ENCODE peak calls at places on chromosome 22, in five cellular contexts. B is IMR-90, G is mesendoderm, L is neuronal stem cell, Z is H9. J is an unnamed sample.

GRCh38 chr22:20965104-20965887 is 1.8 kb upstream of the AIFM3 start:
- DNase-seq in G (no peak), B (no peak), L (no peak), Z (no peak), J (no peak)

GRCh38 chr22:40300884-40301672 is 45.2 kb upstream of the ADSL start:
- DNase-seq in L (no peak), B (no peak), G (no peak), Z (no peak), J (no peak)

GRCh38 chr22:47161631-47162030 is 399.2 kb downstream of the TBC1D22A start:
- DNase-seq in L (no peak), Z (no peak), G (no peak), B (no peak), J (no peak)

GRCh38 chr22:31872209-31872608 is 72.1 kb upstream of the YWHAH start:
- DNase-seq in L (no peak), B (no peak), Z (peak), G (peak), J (peak)

GRCh38 chr22:46758867-46759290 is 3.6 kb upstream of the TBC1D22A start:
- DNase-seq in L (peak), B (peak), Z (peak), G (peak), J (peak)

GRCh38 chr22:44685384-44686056 is 16.5 kb upstream of the PRR5 start:
- DNase-seq in L (no peak), B (peak), Z (peak), G (peak), J (peak)

GRCh38 chr22:39418696-39419095 is 19.1 kb downstream of the TAB1 start:
- DNase-seq in B (no peak), G (no peak), L (no peak), Z (no peak), J (no peak)

GRCh38 chr22:47213571-47214230 is 451.3 kb downstream of the TBC1D22A start:
- DNase-seq in G (peak), B (no peak), L (no peak), Z (peak), J (peak)

GRCh38 chr22:41022470-41023298 is 69.7 kb upstream of the EP300 start:
- DNase-seq in B (peak), G (peak), Z (peak), L (peak), J (peak)

GRCh38 chr22:39482768-39483167 is 19.3 kb upstream of the MIEF1 start:
- DNase-seq in Z (no peak), L (no peak), G (no peak), B (peak), J (no peak)

GRCh38 chr22:30027169-30027568 is 53.1 kb upstream of the HORMAD2 start:
- DNase-seq in L (no peak), Z (no peak), B (no peak), G (no peak), J (no peak)

GRCh38 chr22:40728731-40729189 is 49.5 kb downstream of the MCHR1 start:
- DNase-seq in L (no peak), Z (no peak), G (peak), B (no peak), J (peak)

GRCh38 chr22:22810018-22810427 is 77.6 kb upstream of the IGLL5 start:
- DNase-seq in Z (peak), G (no peak), L (no peak), B (peak), J (peak)

GRCh38 chr22:47067911-47068654 is 305.6 kb downstream of the TBC1D22A start:
- DNase-seq in Z (peak), L (no peak), B (no peak), G (no peak), J (no peak)

GRCh38 chr22:31891366-31892079 is 52.8 kb upstream of the YWHAH start:
- DNase-seq in B (peak), G (no peak), L (no peak), Z (no peak), J (no peak)

GRCh38 chr22:23204541-23205157 is 24.3 kb downstream of the BCR start:
- DNase-seq in G (no peak), Z (no peak), L (no peak), B (no peak), J (no peak)

GRCh38 chr22:42330953-42331525 is 60.6 kb upstream of the TCF20 start:
- DNase-seq in B (no peak), G (no peak), L (no peak), Z (no peak), J (no peak)

GRCh38 chr22:35457729-35458546 is 58.0 kb downstream of the MCM5 start:
- DNase-seq in Z (no peak), B (peak), L (no peak), G (no peak), J (no peak)

GRCh38 chr22:35611891-35612576 is 5.1 kb downstream of the MB start:
- DNase-seq in L (no peak), Z (no peak), G (no peak), B (no peak), J (no peak)

GRCh38 chr22:40215266-40215665 is 37.5 kb downstream of the TNRC6B start:
- DNase-seq in G (no peak), Z (peak), L (no peak), B (no peak), J (no peak)

GRCh38 chr22:19625331-19626041 is 88.8 kb upstream of the SEPTIN5 start:
- DNase-seq in L (no peak), G (no peak), Z (no peak), B (no peak), J (no peak)

GRCh38 chr22:19629331-19629719 is 85.0 kb upstream of the SEPTIN5 start:
- DNase-seq in Z (peak), B (no peak), G (no peak), L (no peak), J (no peak)

GRCh38 chr22:19628038-19628776 is 86.1 kb upstream of the SEPTIN5 start:
- DNase-seq in L (no peak), B (no peak), G (no peak), Z (no peak), J (no peak)

GRCh38 chr22:19626666-19627065 is 87.6 kb upstream of the SEPTIN5 start:
- DNase-seq in L (no peak), G (no peak), Z (peak), B (no peak), J (no peak)

DNA sequence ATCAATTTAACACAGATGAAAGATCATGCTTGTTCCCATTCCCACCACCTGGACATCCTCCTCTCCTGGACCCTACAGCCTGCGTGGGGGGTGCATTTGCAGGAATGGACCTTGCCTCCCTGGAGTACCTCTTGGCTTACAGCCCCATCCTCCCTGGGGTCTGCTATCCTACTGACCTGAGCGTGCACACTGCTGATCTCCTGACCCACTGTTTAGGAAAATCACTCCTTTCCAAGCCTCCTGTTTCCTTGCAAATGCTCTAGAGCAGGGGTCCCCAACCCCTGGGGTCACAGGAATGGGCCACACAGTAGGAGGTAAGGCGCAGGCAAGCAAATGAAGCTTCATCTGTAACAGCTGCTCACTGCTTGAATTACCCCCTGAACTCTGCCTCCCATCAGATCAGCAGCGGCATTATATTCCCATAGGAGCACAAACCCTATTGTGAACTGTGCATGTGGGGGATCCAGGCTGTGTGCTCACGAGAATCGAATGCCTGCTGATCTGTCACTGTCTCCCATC is 88.2 kb upstream of the SEPTIN5 start:
- DNase-seq in B (no peak), G (no peak), Z (no peak), L (no peak), J (no peak)
- H3K4ac ChIP-seq in B (no peak), G (no peak), Z (no peak), L (no peak), J (no peak)

DNA sequence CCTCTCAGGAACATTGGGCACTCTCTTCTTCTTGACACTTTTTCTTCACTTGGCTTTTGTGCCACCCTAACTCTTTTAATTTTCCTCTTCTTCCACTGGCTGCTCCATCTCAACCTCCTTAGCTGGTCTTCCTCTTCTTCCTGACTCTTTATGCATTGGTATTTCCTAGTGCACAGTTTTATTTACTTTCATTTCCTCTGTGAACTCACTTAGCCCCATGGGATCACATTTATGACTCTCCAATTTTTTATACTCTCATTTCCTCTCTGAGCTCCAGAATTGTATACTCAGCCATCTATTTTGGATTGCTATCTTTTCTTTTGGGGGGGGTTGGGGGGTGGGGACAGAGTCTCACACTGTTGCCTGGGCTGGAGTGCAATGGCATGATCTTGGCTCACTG is 38.5 kb upstream of the LARGE1 start:
- DNase-seq in L (no peak), G (no peak), Z (no peak), B (no peak), J (no peak)
- H3K18ac ChIP-seq in L (no peak), G (no peak), Z (no peak), B (no peak), J (no peak)

DNA sequence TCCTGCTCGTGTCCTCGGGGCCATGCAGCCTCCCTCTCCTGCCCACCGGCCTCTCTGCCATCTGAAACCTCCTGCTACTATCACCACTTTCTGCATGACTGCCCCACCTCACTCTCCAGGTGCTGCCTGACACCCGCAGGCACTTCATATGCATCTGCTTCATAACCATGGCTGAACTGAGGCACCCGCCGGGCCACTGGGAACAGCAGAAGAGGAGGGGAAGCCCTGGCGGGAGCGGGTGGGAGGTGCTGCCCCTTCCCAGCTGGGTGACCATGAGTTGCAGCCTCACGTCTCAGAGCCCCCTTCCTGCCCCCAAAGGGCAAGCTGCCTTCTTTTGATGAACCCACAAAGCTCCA is 21.7 kb upstream of the PICK1 start:
- DNase-seq in B (no peak), L (no peak), G (no peak), Z (peak), J (no peak)
- H3K4ac ChIP-seq in B (peak), L (no peak), G (no peak), Z (no peak), J (peak)

GRCh38 chr22:38079804-38080203 is 4.2 kb downstream of the SLC16A8 start:
- DNase-seq in L (no peak), Z (no peak), B (no peak), G (no peak), J (no peak)

GRCh38 chr22:38080847-38081635 is 2.9 kb downstream of the SLC16A8 start:
- DNase-seq in L (no peak), G (peak), B (peak), Z (peak), J (no peak)

GRCh38 chr22:38081941-38082828 is 1.8 kb downstream of the SLC16A8 start:
- DNase-seq in G (no peak), L (no peak), B (no peak), Z (no peak), J (peak)

GRCh38 chr22:38081636-38081940 is 2.4 kb downstream of the SLC16A8 start:
- DNase-seq in Z (no peak), L (no peak), B (no peak), G (no peak), J (no peak)

DNA sequence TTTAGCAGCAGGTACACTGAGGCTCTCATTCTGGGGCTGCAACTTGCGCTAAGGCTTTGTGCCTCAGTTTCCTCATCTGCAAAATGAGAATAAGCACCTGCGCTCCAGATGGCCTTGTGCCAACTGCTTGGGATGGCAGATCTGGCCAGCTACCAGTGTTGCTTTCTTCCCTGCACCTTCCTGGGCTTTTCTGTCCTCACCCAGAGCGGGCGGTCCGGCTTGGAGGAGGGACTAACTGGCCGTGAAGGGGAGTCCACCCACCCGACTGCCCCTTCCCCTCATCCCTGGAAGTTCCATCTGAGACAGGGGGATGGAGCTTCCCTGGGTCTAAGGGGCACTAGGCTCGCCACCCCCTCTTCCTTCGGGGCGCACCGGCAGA is 3.5 kb downstream of the SLC16A8 start:
- DNase-seq in L (no peak), G (no peak), Z (no peak), B (no peak), J (no peak)
- H3K18ac ChIP-seq in L (peak), G (no peak), Z (no peak), B (no peak), J (no peak)

DNA sequence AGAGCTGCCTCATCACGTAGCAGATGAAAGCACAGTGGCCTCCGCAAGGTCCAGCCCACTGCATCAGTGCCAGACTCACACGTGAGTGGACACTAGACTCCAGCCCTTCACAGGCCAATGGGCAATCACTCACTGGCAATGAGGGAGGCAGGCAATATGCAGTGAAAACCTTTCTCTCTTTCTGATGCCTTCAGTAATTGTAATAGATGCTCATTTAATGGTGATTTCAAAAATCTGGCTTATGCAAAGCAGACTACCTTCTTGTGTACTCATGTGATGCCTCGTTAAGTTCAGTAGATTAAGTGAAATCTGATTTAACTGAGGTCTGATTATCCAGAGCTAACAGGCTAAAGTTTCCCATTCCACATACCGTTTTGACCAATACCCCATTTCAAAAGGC is 546.9 kb downstream of the MIAT start:
- DNase-seq in B (no peak), Z (no peak), L (no peak), G (no peak), J (no peak)
- H3K4ac ChIP-seq in B (no peak), Z (no peak), L (peak), G (no peak), J (no peak)

GRCh38 chr22:49181431-49181830 is 646.2 kb downstream of the BRD1 start:
- DNase-seq in G (no peak), Z (no peak), L (no peak), B (no peak), J (no peak)
- H3K18ac ChIP-seq in G (no peak), Z (no peak), L (no peak), B (no peak), J (no peak)